ENCODE peak calls at places on chromosomes 3 and 15, in four cellular contexts. I is NCI-H2081, G is dermis blood vessel endothelial cell, K is sigmoid colon. E is an unnamed sample.

GRCh38 chr15:59138243-59138642 is 33.3 kb downstream of the CCNB2 start:
- DNase-seq in K (no peak), G (peak; percentile 80), I (peak; percentile 20), E (peak; percentile 67)

GRCh38 chr15:31024330-31024729 is 32.9 kb upstream of the MTMR10 start:
- DNase-seq in K (no peak), G (peak; percentile 98), I (no peak), E (no peak)

GRCh38 chr3:103056953-103057450 is 622.2 kb downstream of the ZPLD1 start:
- DNase-seq in I (no peak), K (no peak), G (no peak), E (no peak)

GRCh38 chr3:5479229-5479799 is 291.8 kb downstream of the EDEM1 start:
- DNase-seq in I (no peak), K (no peak), G (no peak), E (no peak)

GRCh38 chr3:187112934-187113793 is 26.1 kb downstream of the RPL39L start:
- DNase-seq in K (no peak), G (peak; percentile 66), I (no peak), E (no peak)

GRCh38 chr15:28260317-28260716 is 61.7 kb downstream of the HERC2 start:
- DNase-seq in K (no peak), I (no peak), G (no peak), E (no peak)

GRCh38 chr3:131402391-131403039 is 20.9 kb downstream of the NUDT16 start:
- DNase-seq in I (no peak), G (peak; percentile 77), K (no peak), E (no peak)

GRCh38 chr3:160725326-160725725 is 30.7 kb upstream of the PPM1L start:
- DNase-seq in G (no peak), I (no peak), K (no peak), E (no peak)

GRCh38 chr3:46094506-46094905 is 67.2 kb upstream of the XCR1 start:
- DNase-seq in G (no peak), K (no peak), I (no peak), E (no peak)

GRCh38 chr3:46576899-46577298 is 10.8 kb upstream of the LRRC2 start:
- DNase-seq in G (no peak), K (no peak), I (no peak), E (peak; percentile 62)

GRCh38 chr3:146834917-146835316 is 229.8 kb upstream of the PLSCR5 start:
- DNase-seq in K (no peak), I (peak; percentile 72), G (no peak), E (no peak)

GRCh38 chr3:184345678-184346144 is 8.3 kb downstream of the FAM131A start:
- DNase-seq in I (peak; percentile 88), G (peak; percentile 75), K (no peak), E (peak; percentile 75)

GRCh38 chr15:81155375-81156218 is 21.5 kb downstream of the CFAP161 start:
- DNase-seq in I (peak; percentile 40), G (peak; percentile 55), K (peak; percentile 78), E (no peak)

GRCh38 chr15:93057618-93058017 is 31.4 kb downstream of the RGMA start:
- DNase-seq in K (no peak), G (no peak), I (no peak), E (no peak)

GRCh38 chr3:45123030-45123429 is 23.1 kb downstream of the CDCP1 start:
- DNase-seq in K (no peak), G (peak; percentile 23), I (no peak), E (no peak)

GRCh38 chr3:9932843-9933560 is 632 bp upstream of the CRELD1 start:
- DNase-seq in G (peak; percentile 89), K (peak; percentile 95), I (peak; percentile 84), E (peak; percentile 90)

GRCh38 chr3:139227165-139227564 is 116.7 kb upstream of the MRPS22 start:
- DNase-seq in G (no peak), K (no peak), I (peak; percentile 34), E (no peak)

GRCh38 chr3:129908417-129908816 is 14.9 kb upstream of the TMCC1 start:
- DNase-seq in K (no peak), I (no peak), G (peak; percentile 58), E (no peak)

GRCh38 chr15:59274126-59274970 is 67.7 kb downstream of the LDHAL6B start:
- DNase-seq in I (no peak), K (no peak), G (peak; percentile 65), E (no peak)

E was measured in ecto neural progenitor cell.